ENCODE peak calls at places on chromosomes 5 and 9, in seven cellular contexts. V is renal cortical epithelial cell; O is RWPE1; G is PC-3; I is activated CD8-positive, alpha-beta memory T cell treated with anti-CD3 and anti-CD28 coated beads, Interleukin-2, amount 50 U/mL, for 4 hours; T is fibroblast of mammary gland; A is GM13977. J is an unnamed sample.

GRCh38 chr9:86867658-86868313 is 79.5 kb downstream of the GAS1 start:
- DNase-seq in V (peak; percentile 86), O (no peak), G (no peak), I (no peak), T (no peak), A (no peak), J (peak; percentile 64)

GRCh38 chr5:146756546-146756945 is 122.0 kb downstream of the PPP2R2B start:
- DNase-seq in V (no peak), O (no peak), G (no peak), I (no peak), T (no peak), A (no peak), J (no peak)

GRCh38 chr5:111694183-111694582 is 62.8 kb downstream of the NREP start:
- DNase-seq in V (peak; percentile 99), O (peak; percentile 93), G (peak; percentile 74), I (no peak), T (peak; percentile 86), A (no peak), J (peak; percentile 61)

GRCh38 chr5:170307575-170308465 is 10.2 kb upstream of the LCP2 start:
- DNase-seq in V (peak; percentile 72), O (peak; percentile 87), G (peak; percentile 28), I (no peak), T (peak; percentile 99), A (peak; percentile 39), J (peak; percentile 73)

GRCh38 chr5:72151169-72151568 is 43.9 kb downstream of the MAP1B start:
- DNase-seq in V (peak; percentile 56), O (no peak), G (no peak), I (no peak), T (peak; percentile 93), A (no peak), J (no peak)

GRCh38 chr5:10655041-10655685 is 91.3 kb downstream of the ANKRD33B start:
- DNase-seq in V (peak; percentile 58), O (no peak), G (no peak), I (no peak), T (peak; percentile 28), A (peak; percentile 56), J (peak; percentile 71)

GRCh38 chr9:111992523-111992922 is 95.9 kb downstream of the UGCG start:
- DNase-seq in V (peak; percentile 95), O (peak; percentile 90), G (peak; percentile 79), I (no peak), T (peak; percentile 79), A (peak; percentile 51), J (peak; percentile 91)

GRCh38 chr9:96663506-96664120 is 8.5 kb upstream of the PRXL2C start:
- DNase-seq in V (no peak), O (no peak), G (no peak), I (no peak), T (no peak), A (no peak), J (no peak)

GRCh38 chr9:106745876-106746275 is 117.1 kb upstream of the ZNF462 start:
- DNase-seq in V (no peak), O (no peak), G (peak; percentile 20), I (no peak), T (no peak), A (no peak), J (peak; percentile 39)

GRCh38 chr5:159459951-159460538 is 129.8 kb upstream of the IL12B start:
- DNase-seq in V (no peak), O (no peak), G (peak; percentile 9), I (no peak), T (peak; percentile 66), A (peak; percentile 19), J (peak; percentile 57)

GRCh38 chr5:36531401-36531800 is 75.0 kb upstream of the SLC1A3 start:
- DNase-seq in V (no peak), O (no peak), G (no peak), I (no peak), T (no peak), A (no peak), J (no peak)